ENCODE peak calls at places on chromosomes 12 and 14, in ten cellular contexts. One of them, this sample, is unnamed.

GRCh38 chr14:97564334-97564733 is 767.2 kb downstream of the VRK1 start:
- DNase-seq in BE2C: no peak
- DNase-seq in endodermal cell: no peak
- DNase-seq in kidney epithelial cell: no peak
- DNase-seq in psoas muscle: no peak
- DNase-seq in left ventricle myocardium inferior: no peak
- DNase-seq in upper lobe of right lung: no peak
- DNase-seq in adrenal gland: no peak
- DNase-seq in lower lobe of right lung: no peak
- DNase-seq in epithelial cell of proximal tubule: no peak
- DNase-seq in this sample: no peak

GRCh38 chr14:54632452-54632851 is 65.5 kb downstream of the SAMD4A start:
- DNase-seq in BE2C: no peak
- DNase-seq in endodermal cell: no peak
- DNase-seq in kidney epithelial cell: no peak
- DNase-seq in psoas muscle: no peak
- DNase-seq in left ventricle myocardium inferior: no peak
- DNase-seq in upper lobe of right lung: no peak
- DNase-seq in adrenal gland: no peak
- DNase-seq in lower lobe of right lung: no peak
- DNase-seq in epithelial cell of proximal tubule: no peak
- DNase-seq in this sample: no peak

GRCh38 chr14:34895277-34895676 is 20.1 kb upstream of the BAZ1A start:
- DNase-seq in BE2C: no peak
- DNase-seq in endodermal cell: no peak
- DNase-seq in kidney epithelial cell: no peak
- DNase-seq in psoas muscle: no peak
- DNase-seq in left ventricle myocardium inferior: no peak
- DNase-seq in upper lobe of right lung: no peak
- DNase-seq in adrenal gland: no peak
- DNase-seq in lower lobe of right lung: no peak
- DNase-seq in epithelial cell of proximal tubule: no peak
- DNase-seq in this sample: no peak

GRCh38 chr12:23282701-23283100 is 657.7 kb downstream of the ETNK1 start:
- DNase-seq in BE2C: no peak
- DNase-seq in endodermal cell: no peak
- DNase-seq in kidney epithelial cell: no peak
- DNase-seq in psoas muscle: no peak
- DNase-seq in left ventricle myocardium inferior: no peak
- DNase-seq in upper lobe of right lung: no peak
- DNase-seq in adrenal gland: no peak
- DNase-seq in lower lobe of right lung: no peak
- DNase-seq in epithelial cell of proximal tubule: no peak
- DNase-seq in this sample: no peak

GRCh38 chr14:74979442-74980397 is 23.0 kb upstream of the EIF2B2 start:
- DNase-seq in BE2C: peak
- DNase-seq in endodermal cell: peak
- DNase-seq in kidney epithelial cell: no peak
- DNase-seq in psoas muscle: peak
- DNase-seq in left ventricle myocardium inferior: no peak
- DNase-seq in upper lobe of right lung: no peak
- DNase-seq in adrenal gland: no peak
- DNase-seq in lower lobe of right lung: no peak
- DNase-seq in epithelial cell of proximal tubule: no peak
- DNase-seq in this sample: peak

GRCh38 chr12:116693259-116694227 is 44.3 kb downstream of the SPRING1 start:
- DNase-seq in BE2C: no peak
- DNase-seq in endodermal cell: peak
- DNase-seq in kidney epithelial cell: no peak
- DNase-seq in psoas muscle: no peak
- DNase-seq in left ventricle myocardium inferior: no peak
- DNase-seq in upper lobe of right lung: no peak
- DNase-seq in adrenal gland: no peak
- DNase-seq in lower lobe of right lung: no peak
- DNase-seq in epithelial cell of proximal tubule: no peak
- DNase-seq in this sample: no peak

GRCh38 chr12:95998611-95999300 is 2.6 kb upstream of the HAL start:
- DNase-seq in BE2C: peak
- DNase-seq in endodermal cell: peak
- DNase-seq in kidney epithelial cell: peak
- DNase-seq in psoas muscle: no peak
- DNase-seq in left ventricle myocardium inferior: no peak
- DNase-seq in upper lobe of right lung: no peak
- DNase-seq in adrenal gland: peak
- DNase-seq in lower lobe of right lung: no peak
- DNase-seq in epithelial cell of proximal tubule: no peak
- DNase-seq in this sample: peak

GRCh38 chr12:31267966-31268365 is 58.0 kb downstream of the SINHCAF start:
- DNase-seq in BE2C: no peak
- DNase-seq in endodermal cell: peak
- DNase-seq in kidney epithelial cell: no peak
- DNase-seq in psoas muscle: no peak
- DNase-seq in left ventricle myocardium inferior: no peak
- DNase-seq in upper lobe of right lung: no peak
- DNase-seq in adrenal gland: no peak
- DNase-seq in lower lobe of right lung: no peak
- DNase-seq in epithelial cell of proximal tubule: no peak
- DNase-seq in this sample: no peak

GRCh38 chr14:71586131-71586893 is 345.9 kb upstream of the RGS6 start:
- DNase-seq in BE2C: peak
- DNase-seq in endodermal cell: no peak
- DNase-seq in kidney epithelial cell: no peak
- DNase-seq in psoas muscle: peak
- DNase-seq in left ventricle myocardium inferior: no peak
- DNase-seq in upper lobe of right lung: no peak
- DNase-seq in adrenal gland: peak
- DNase-seq in lower lobe of right lung: no peak
- DNase-seq in epithelial cell of proximal tubule: no peak
- DNase-seq in this sample: peak

GRCh38 chr12:62738611-62739010 is 196.3 kb downstream of the PPM1H start:
- DNase-seq in BE2C: no peak
- DNase-seq in endodermal cell: peak
- DNase-seq in kidney epithelial cell: no peak
- DNase-seq in psoas muscle: no peak
- DNase-seq in left ventricle myocardium inferior: no peak
- DNase-seq in upper lobe of right lung: no peak
- DNase-seq in adrenal gland: no peak
- DNase-seq in lower lobe of right lung: no peak
- DNase-seq in epithelial cell of proximal tubule: no peak
- DNase-seq in this sample: no peak

DNA sequence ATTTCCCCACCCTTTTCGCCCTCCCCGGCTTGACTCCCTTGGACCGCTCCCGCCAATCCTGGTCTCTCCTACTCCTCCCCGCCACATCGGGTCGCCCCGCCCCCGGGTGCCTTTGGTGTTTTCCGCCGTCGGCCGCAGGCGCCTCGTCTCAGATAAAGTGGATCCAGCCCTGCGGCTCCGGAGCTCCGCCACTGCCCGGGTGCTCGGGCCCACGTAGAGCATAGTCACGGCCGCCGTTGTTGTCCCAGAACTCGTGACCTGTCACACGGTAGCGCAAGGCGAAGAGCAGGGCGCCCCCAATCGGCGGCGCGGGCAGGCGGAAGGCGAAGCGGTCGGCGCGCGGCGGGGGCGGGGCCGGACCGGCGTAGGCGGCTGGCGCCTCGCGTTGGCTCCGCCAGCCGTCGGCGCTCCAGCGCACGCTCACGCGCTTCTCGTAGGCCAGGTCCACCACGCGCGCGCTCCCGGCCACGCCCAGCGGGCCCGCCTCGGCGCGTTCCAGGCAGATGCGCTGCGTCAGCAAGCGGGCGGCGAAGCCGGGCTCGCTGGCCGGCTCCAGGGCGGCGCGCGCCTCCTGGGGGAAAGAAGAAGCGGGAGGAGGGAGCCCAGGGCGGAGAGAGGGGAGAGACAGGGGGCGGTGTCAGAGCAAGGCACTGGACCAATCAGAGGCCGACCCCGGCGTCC is 1.2 kb downstream of the PPP1R3E start:
- DNase-seq in BE2C: peak
- DNase-seq in endodermal cell: peak
- DNase-seq in kidney epithelial cell: peak
- DNase-seq in psoas muscle: peak
- DNase-seq in left ventricle myocardium inferior: peak
- DNase-seq in upper lobe of right lung: peak
- DNase-seq in adrenal gland: peak
- DNase-seq in lower lobe of right lung: peak
- DNase-seq in epithelial cell of proximal tubule: peak
- DNase-seq in this sample: peak
- H3K4me3 ChIP-seq in BE2C: peak
- H3K4me3 ChIP-seq in endodermal cell: peak
- H3K4me3 ChIP-seq in kidney epithelial cell: peak
- H3K4me3 ChIP-seq in psoas muscle: peak
- H3K4me3 ChIP-seq in left ventricle myocardium inferior: peak
- H3K4me3 ChIP-seq in upper lobe of right lung: peak
- H3K4me3 ChIP-seq in adrenal gland: peak
- H3K4me3 ChIP-seq in lower lobe of right lung: peak
- H3K4me3 ChIP-seq in epithelial cell of proximal tubule: peak
- H3K4me3 ChIP-seq in this sample: peak

GRCh38 chr12:54016478-54016964 is 7.7 kb downstream of the HOXC8 start:
- DNase-seq in BE2C: peak
- DNase-seq in endodermal cell: peak
- DNase-seq in kidney epithelial cell: no peak
- DNase-seq in psoas muscle: no peak
- DNase-seq in left ventricle myocardium inferior: no peak
- DNase-seq in upper lobe of right lung: no peak
- DNase-seq in adrenal gland: peak
- DNase-seq in lower lobe of right lung: no peak
- DNase-seq in epithelial cell of proximal tubule: no peak
- DNase-seq in this sample: peak
- TF ChIP-seq CTCF in BE2C: no peak
- TF ChIP-seq CTCF in endodermal cell: no peak
- TF ChIP-seq CTCF in kidney epithelial cell: no peak
- TF ChIP-seq CTCF in psoas muscle: no peak
- TF ChIP-seq CTCF in left ventricle myocardium inferior: no peak
- TF ChIP-seq CTCF in upper lobe of right lung: no peak
- TF ChIP-seq CTCF in adrenal gland: no peak
- TF ChIP-seq CTCF in lower lobe of right lung: no peak
- TF ChIP-seq CTCF in epithelial cell of proximal tubule: no peak
- TF ChIP-seq CTCF in this sample: no peak

DNA sequence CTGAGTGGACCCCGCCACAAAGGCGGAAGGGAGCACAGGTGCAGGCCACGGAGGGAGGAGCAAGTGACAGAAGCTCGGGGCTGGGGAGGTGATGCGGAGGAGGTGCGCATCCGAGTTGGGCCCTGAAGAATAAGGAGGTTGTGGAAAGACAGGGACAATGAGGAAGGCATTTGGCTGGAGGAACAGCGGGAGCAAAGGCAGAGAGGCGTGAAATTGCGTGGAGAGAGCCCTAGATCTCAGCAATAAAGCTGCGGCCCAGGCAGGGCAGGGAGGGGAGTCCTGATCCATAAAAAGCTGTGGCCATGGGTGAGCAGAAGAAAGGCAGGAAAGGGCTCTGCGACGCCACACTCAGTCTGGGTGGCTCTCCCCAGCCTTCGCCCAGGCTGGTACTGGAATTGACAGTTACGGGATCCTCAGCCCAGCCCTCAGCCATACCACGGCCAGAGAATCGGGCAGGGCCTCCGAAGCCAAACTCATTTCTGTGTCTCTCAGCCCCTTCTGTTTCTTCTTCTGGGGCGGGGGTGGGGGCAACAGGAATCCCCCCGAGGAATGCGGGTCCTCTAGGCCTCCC is 2.2 kb downstream of the FIGNL2 start:
- DNase-seq in BE2C: no peak
- DNase-seq in endodermal cell: peak
- DNase-seq in kidney epithelial cell: no peak
- DNase-seq in psoas muscle: no peak
- DNase-seq in left ventricle myocardium inferior: no peak
- DNase-seq in upper lobe of right lung: no peak
- DNase-seq in adrenal gland: no peak
- DNase-seq in lower lobe of right lung: no peak
- DNase-seq in epithelial cell of proximal tubule: no peak
- DNase-seq in this sample: no peak
- H3K4me3 ChIP-seq in BE2C: no peak
- H3K4me3 ChIP-seq in endodermal cell: peak
- H3K4me3 ChIP-seq in kidney epithelial cell: no peak
- H3K4me3 ChIP-seq in psoas muscle: peak
- H3K4me3 ChIP-seq in left ventricle myocardium inferior: peak
- H3K4me3 ChIP-seq in upper lobe of right lung: peak
- H3K4me3 ChIP-seq in adrenal gland: peak
- H3K4me3 ChIP-seq in lower lobe of right lung: peak
- H3K4me3 ChIP-seq in epithelial cell of proximal tubule: peak
- H3K4me3 ChIP-seq in this sample: no peak

DNA sequence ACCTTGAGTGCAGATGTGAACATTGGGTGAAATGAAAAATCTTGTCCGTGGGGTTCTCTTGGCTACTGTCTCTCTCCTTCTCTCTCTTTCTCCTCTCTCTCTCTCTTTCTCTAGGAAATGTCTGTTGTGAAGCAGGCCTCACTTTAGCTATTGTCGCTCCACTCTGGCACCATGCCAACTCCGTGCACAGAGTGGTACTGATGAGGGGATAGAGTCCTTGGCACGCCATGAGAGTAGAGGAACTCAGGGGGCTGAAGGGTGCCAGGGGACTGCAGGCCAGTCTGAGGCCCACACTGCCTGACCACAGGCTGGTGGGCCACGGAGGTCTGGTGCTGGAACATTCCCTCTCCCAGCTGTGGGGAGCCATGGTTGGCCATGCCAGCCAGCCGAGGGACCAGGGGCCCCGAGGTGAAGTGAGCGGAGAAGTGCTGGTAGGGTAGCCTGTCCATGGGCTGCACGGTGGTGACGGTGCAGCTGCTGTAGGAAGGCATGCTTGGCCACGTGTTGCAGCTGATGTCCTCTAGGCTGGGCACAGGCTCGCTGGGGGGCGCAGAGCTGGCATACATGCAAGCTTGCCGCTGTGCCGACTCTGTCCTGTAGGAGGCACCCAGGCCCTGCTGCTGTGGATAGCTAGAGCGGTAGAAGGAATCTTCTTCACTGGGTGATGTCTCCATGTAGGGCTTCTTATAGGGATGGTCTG is 50.4 kb downstream of the TBX5 start:
- DNase-seq in BE2C: peak
- DNase-seq in endodermal cell: peak
- DNase-seq in kidney epithelial cell: no peak
- DNase-seq in psoas muscle: no peak
- DNase-seq in left ventricle myocardium inferior: peak
- DNase-seq in upper lobe of right lung: no peak
- DNase-seq in adrenal gland: no peak
- DNase-seq in lower lobe of right lung: no peak
- DNase-seq in epithelial cell of proximal tubule: no peak
- DNase-seq in this sample: peak
- TF ChIP-seq CTCF in BE2C: peak
- TF ChIP-seq CTCF in endodermal cell: peak
- TF ChIP-seq CTCF in kidney epithelial cell: no peak
- TF ChIP-seq CTCF in psoas muscle: no peak
- TF ChIP-seq CTCF in left ventricle myocardium inferior: peak
- TF ChIP-seq CTCF in upper lobe of right lung: peak
- TF ChIP-seq CTCF in adrenal gland: no peak
- TF ChIP-seq CTCF in lower lobe of right lung: no peak
- TF ChIP-seq CTCF in epithelial cell of proximal tubule: no peak
- TF ChIP-seq CTCF in this sample: peak